ENCODE peak calls at places on chromosomes 6 and 20, in four cellular contexts. W, G, J and H are unnamed samples. For H3K9me3, the result is how much of the 10 kb centered on the place peaks cover.

GRCh38 chr6:97697450-97697849 is 414.4 kb upstream of the MMS22L start:
- DNase-seq in W (peak), G (no peak), J (no peak), H (peak)

GRCh38 chr6:151482290-151482689 is 11.5 kb upstream of the CCDC170 start:
- DNase-seq in W (peak), G (no peak), J (no peak), H (peak)

GRCh38 chr6:141624301-141624700 is 508.4 kb upstream of the GJE1 start:
- DNase-seq in W (no peak), G (no peak), J (no peak), H (no peak)

GRCh38 chr6:106770081-106770480 is 140.7 kb downstream of the QRSL1 start:
- DNase-seq in W (no peak), G (no peak), J (no peak), H (no peak)

GRCh38 chr6:108838101-108838717 is 10.0 kb upstream of the ARMC2 start:
- DNase-seq in W (peak), G (no peak), J (no peak), H (peak)

GRCh38 chr6:15443119-15443518 is 197.2 kb downstream of the JARID2 start:
- DNase-seq in W (peak), G (no peak), J (no peak), H (no peak)

GRCh38 chr20:9147553-9148024 is 78.7 kb downstream of the PLCB4 start:
- DNase-seq in W (peak), G (no peak), J (no peak), H (peak)

GRCh38 chr6:105745464-105746129 is 340.5 kb upstream of the PRDM1 start:
- DNase-seq in W (no peak), G (no peak), J (no peak), H (no peak)

GRCh38 chr20:61931476-61932198 is 134.0 kb downstream of the TAF4 start:
- DNase-seq in W (no peak), G (no peak), J (no peak), H (no peak)

GRCh38 chr20:35146299-35146921 is 726 bp downstream of the EDEM2 start:
- DNase-seq in W (no peak), G (no peak), J (peak), H (peak)

GRCh38 chr6:52543729-52544324 is 33.0 kb downstream of the TRAM2 start:
- DNase-seq in W (no peak), G (peak), J (no peak), H (no peak)

GRCh38 chr20:21684671-21685070 is 20.8 kb upstream of the PAX1 start:
- DNase-seq in W (no peak), G (no peak), J (no peak), H (no peak)

GRCh38 chr6:16108996-16109658 is 19.8 kb upstream of the MYLIP start:
- DNase-seq in W (peak), G (no peak), J (no peak), H (peak)

GRCh38 chr6:28544211-28544610 is 18.5 kb downstream of the GPX5 start:
- DNase-seq in W (peak), G (no peak), J (no peak), H (no peak)

GRCh38 chr6:28545955-28546354 is 20.3 kb downstream of the GPX5 start:
- DNase-seq in W (no peak), G (no peak), J (no peak), H (no peak)

GRCh38 chr6:28541996-28542395 is 16.3 kb downstream of the GPX5 start:
- DNase-seq in W (no peak), G (no peak), J (no peak), H (no peak)

GRCh38 chr6:28542440-28543293 is 17.0 kb downstream of the GPX5 start:
- DNase-seq in W (peak), G (peak), J (peak), H (peak)

DNA sequence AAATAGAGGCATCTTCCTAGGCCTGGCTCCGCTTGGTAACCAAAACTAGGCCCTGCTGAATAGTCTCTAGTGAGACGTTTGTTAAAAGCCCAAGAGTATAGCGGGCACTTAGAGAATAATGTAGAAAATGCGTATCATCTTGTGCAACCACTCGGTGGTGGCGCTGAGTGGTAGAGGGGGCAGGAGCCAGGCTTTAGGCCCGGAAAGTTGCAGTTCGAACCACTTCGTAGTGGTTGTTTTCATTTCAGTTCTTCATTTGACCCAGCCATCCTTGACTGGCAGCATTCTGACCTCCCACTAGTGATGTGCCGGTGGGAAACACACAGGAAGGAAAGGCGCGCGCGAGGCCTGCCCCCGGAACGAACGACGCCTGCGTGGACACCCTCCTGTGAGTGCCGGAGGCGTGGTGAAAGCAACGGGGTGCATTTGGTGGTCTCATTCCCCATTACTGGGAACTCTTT is 18.0 kb downstream of the GPX5 start:
- DNase-seq in W (peak), G (no peak), J (peak), H (peak)
- H3K4me3 ChIP-seq in W (peak), G (peak), J (peak), H (peak)

GRCh38 chr6:111985202-111985731 is 68.6 kb upstream of the CCN6 start:
- DNase-seq in W (peak), G (peak), J (peak), H (no peak)
- TF ChIP-seq CTCF in W (no peak), G (no peak), J (no peak), H (no peak)

GRCh38 chr6:167815296-167815980 is 11.3 kb upstream of the AFDN start:
- DNase-seq in W (no peak), G (no peak), J (no peak), H (no peak)

GRCh38 chr6:167811689-167812487 is 14.8 kb upstream of the AFDN start:
- DNase-seq in W (no peak), G (no peak), J (no peak), H (peak)

GRCh38 chr6:167806061-167806700 is 20.5 kb upstream of the AFDN start:
- DNase-seq in W (no peak), G (no peak), J (no peak), H (no peak)

GRCh38 chr6:167807200-167807599 is 19.5 kb upstream of the AFDN start:
- DNase-seq in W (no peak), G (no peak), J (no peak), H (no peak)

GRCh38 chr6:167811040-167811439 is 15.7 kb upstream of the AFDN start:
- DNase-seq in W (no peak), G (no peak), J (no peak), H (no peak)
- H3K9me3 ChIP-seq in W (under half), G (under half), J (under half), H (under half)

DNA sequence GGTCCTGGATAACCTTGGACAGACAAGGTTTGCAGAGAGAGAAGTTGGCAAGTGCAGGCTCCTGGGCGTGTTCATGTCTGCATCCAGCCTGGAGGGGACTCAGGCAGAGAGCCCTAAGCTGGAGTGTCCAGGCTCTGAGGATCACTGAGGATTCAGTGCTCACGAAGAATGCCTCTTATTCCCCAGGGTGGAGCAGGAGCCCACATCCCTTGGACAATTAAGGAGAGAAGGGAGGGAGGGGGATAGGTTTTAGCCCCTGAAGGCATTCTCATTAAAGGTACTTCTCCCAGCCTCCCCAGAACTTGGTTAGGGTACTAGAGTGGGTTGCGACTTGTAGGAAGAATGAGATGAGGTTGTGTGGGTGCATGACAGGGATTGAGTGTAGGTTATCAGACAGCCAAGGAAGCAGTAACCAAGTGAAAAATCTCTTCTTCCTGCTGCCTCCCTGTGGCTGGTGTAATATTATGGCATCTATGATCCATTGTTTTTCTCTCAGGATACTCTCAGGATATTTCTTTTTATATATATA is 680 bp downstream of the HLA-DPB1 start:
- DNase-seq in W (no peak), G (no peak), J (no peak), H (no peak)
- H3K4me3 ChIP-seq in W (no peak), G (no peak), J (peak), H (no peak)

GRCh38 chr20:20606881-20607280 is 105.6 kb downstream of the RALGAPA2 start:
- DNase-seq in W (no peak), G (no peak), J (no peak), H (no peak)

GRCh38 chr20:20604907-20605306 is 107.5 kb downstream of the RALGAPA2 start:
- DNase-seq in W (no peak), G (no peak), J (no peak), H (no peak)

GRCh38 chr20:20604357-20604756 is 108.1 kb downstream of the RALGAPA2 start:
- DNase-seq in W (no peak), G (no peak), J (no peak), H (no peak)

GRCh38 chr20:20606046-20606445 is 106.4 kb downstream of the RALGAPA2 start:
- DNase-seq in W (no peak), G (no peak), J (no peak), H (peak)

DNA sequence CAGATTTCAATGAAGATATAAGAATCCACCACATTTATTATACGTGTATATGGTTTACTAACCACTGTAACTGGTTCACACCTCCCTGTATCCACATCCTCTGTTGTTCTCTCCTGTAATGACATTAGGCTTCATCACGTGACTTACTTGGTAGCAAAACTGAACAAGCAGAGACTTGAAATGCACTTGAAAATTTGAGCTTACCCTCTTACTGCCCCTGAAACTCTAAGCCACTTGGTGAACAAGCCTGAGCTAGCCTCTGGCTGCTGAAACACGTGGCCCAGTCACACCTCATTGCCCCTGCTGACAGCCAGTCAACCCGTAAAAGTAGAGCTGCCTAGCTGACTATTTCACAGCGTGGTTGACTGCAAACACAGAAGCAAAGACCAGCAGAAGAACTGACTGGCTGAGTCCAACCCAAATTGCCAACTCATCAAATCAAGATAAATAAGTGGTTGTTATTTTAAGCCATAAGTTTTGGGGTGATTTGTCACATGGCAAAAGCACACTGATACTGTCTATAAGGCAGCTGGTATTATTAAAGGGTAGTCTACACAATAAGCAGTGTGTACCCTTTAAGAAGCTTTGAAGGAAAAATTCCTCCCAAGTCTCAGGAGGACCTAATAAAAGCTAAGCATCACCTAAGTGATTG is 109.0 kb downstream of the RALGAPA2 start:
- DNase-seq in W (no peak), G (no peak), J (peak), H (no peak)
- TF ChIP-seq CTCF in W (no peak), G (no peak), J (no peak), H (no peak)

GRCh38 chr6:169473663-169474062 is 220.0 kb upstream of the THBS2 start:
- DNase-seq in W (no peak), G (no peak), J (no peak), H (no peak)

GRCh38 chr6:169470790-169471189 is 217.1 kb upstream of the THBS2 start:
- DNase-seq in W (no peak), G (no peak), J (no peak), H (no peak)

GRCh38 chr6:169469028-169469427 is 215.4 kb upstream of the THBS2 start:
- DNase-seq in W (no peak), G (no peak), J (no peak), H (no peak)

GRCh38 chr6:169472786-169473416 is 219.3 kb upstream of the THBS2 start:
- DNase-seq in W (no peak), G (no peak), J (no peak), H (no peak)

DNA sequence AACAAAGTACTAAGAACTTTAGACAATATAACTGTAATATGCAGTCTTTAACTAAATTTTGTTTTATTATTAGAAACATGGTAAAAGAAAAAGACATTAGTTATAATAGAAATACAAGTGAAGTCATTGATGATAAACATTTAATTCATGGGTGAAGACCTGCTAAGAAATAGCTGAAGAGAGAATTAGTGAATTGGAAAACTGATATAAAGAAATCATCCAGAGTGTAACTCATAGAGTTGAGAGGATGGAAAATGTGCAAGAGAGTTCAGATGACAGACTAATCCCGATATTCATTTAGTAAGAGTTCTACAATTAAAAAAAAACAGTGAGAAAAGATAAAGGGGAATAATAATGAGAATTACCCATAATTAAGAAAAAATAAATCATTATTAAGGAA is 220.7 kb upstream of the THBS2 start:
- DNase-seq in W (no peak), G (no peak), J (no peak), H (no peak)
- H3K9me3 ChIP-seq in W (under half), G (under half), J (under half), H (under half)

GRCh38 chr20:51284161-51284560 is 258.4 kb downstream of the NFATC2 start:
- DNase-seq in W (no peak), G (no peak), J (no peak), H (no peak)

GRCh38 chr20:51285684-51286083 is 256.8 kb downstream of the NFATC2 start:
- DNase-seq in W (no peak), G (no peak), J (no peak), H (no peak)

GRCh38 chr20:51284871-51285270 is 257.6 kb downstream of the NFATC2 start:
- DNase-seq in W (no peak), G (no peak), J (no peak), H (no peak)

GRCh38 chr20:51286758-51287157 is 255.8 kb downstream of the NFATC2 start:
- DNase-seq in W (no peak), G (no peak), J (no peak), H (no peak)

GRCh38 chr20:51287628-51288413 is 254.7 kb downstream of the NFATC2 start:
- DNase-seq in W (no peak), G (no peak), J (no peak), H (peak)
- H3K4me3 ChIP-seq in W (no peak), G (no peak), J (no peak), H (no peak)

GRCh38 chr6:140025171-140025570 is 650.7 kb upstream of the CITED2 start:
- DNase-seq in W (no peak), G (no peak), J (no peak), H (no peak)
- TF ChIP-seq CTCF in W (no peak), G (no peak), J (no peak), H (no peak)